ENCODE peak calls at places on chromosomes 11 and 22, in nine cellular contexts. I is psoas muscle; B is HCT116; M is lower lobe of right lung; R is A549; J is iPS DF 6.9; L is kidney; A is cardiac muscle cell; U is CD4-positive, CD25-positive, alpha-beta regulatory T cell. D is an unnamed sample.
A peak's percentile ranks its signal among the peaks of the same experiment; 100 is the strongest.

GRCh38 chr11:1531961-1532586 is 40.0 kb downstream of the DUSP8 start:
- DNase-seq in B (no peak), J (no peak), A (no peak), I (peak; percentile 78), U (no peak), M (no peak), R (no peak), L (no peak), D (peak; percentile 88)

GRCh38 chr11:102139081-102139498 is 28.8 kb downstream of the YAP1 start:
- DNase-seq in I (no peak), M (no peak), L (no peak), A (peak; percentile 69), R (no peak), J (no peak), U (no peak), B (no peak), D (no peak)

GRCh38 chr11:66950113-66950535 is 8.1 kb downstream of the PC start:
- DNase-seq in U (peak; percentile 8), B (peak; percentile 90), J (no peak), I (peak; percentile 54), M (no peak), R (peak; percentile 97), A (no peak), L (peak; percentile 84), D (peak; percentile 46)

GRCh38 chr22:36088292-36088691 is 59.7 kb upstream of the RBFOX2 start:
- DNase-seq in M (peak; percentile 8), R (no peak), L (no peak), B (no peak), I (no peak), U (no peak), J (no peak), A (no peak), D (no peak)

GRCh38 chr22:45429424-45429823 is 15.9 kb downstream of the RIBC2 start:
- DNase-seq in I (no peak), J (no peak), B (no peak), R (no peak), M (peak; percentile 42), U (no peak), A (no peak), L (peak; percentile 57), D (no peak)

GRCh38 chr11:76629133-76629852 is 41.3 kb downstream of the LRRC32 start:
- DNase-seq in R (no peak), U (peak; percentile 90), I (peak; percentile 34), J (no peak), M (peak; percentile 65), L (peak; percentile 81), B (no peak), A (no peak), D (peak; percentile 68)

GRCh38 chr11:86035920-86036319 is 33.0 kb downstream of the PICALM start:
- DNase-seq in I (no peak), L (no peak), R (no peak), J (no peak), M (no peak), U (no peak), A (no peak), B (no peak), D (no peak)

GRCh38 chr11:6258141-6258540 is 1.5 kb upstream of the CCKBR start:
- DNase-seq in A (no peak), U (no peak), M (no peak), B (no peak), J (no peak), L (no peak), R (no peak), I (no peak), D (no peak)

GRCh38 chr22:44419429-44419828 is 78.6 kb downstream of the RTL6 start:
- DNase-seq in L (no peak), R (no peak), I (no peak), J (no peak), B (no peak), A (no peak), M (no peak), U (no peak), D (no peak)

GRCh38 chr11:134562941-134563471 is 151.0 kb upstream of the B3GAT1 start:
- DNase-seq in A (no peak), U (no peak), R (no peak), M (no peak), J (no peak), I (no peak), L (no peak), B (no peak), D (no peak)

GRCh38 chr22:49966716-49967332 is 6.3 kb downstream of the PIM3 start:
- DNase-seq in J (no peak), I (peak; percentile 71), M (peak; percentile 87), A (peak; percentile 61), U (no peak), B (no peak), L (peak; percentile 89), R (no peak), D (peak; percentile 72)

GRCh38 chr22:30205281-30206115 is 41.1 kb downstream of the LIF start:
- DNase-seq in U (no peak), I (peak; percentile 76), J (no peak), M (no peak), B (no peak), R (peak; percentile 99), A (no peak), L (peak; percentile 73), D (peak; percentile 77)

GRCh38 chr11:65381721-65382035 is 768 bp downstream of the SLC25A45 start:
- DNase-seq in L (no peak), I (peak; percentile 45), U (peak; percentile 62), R (no peak), A (no peak), M (peak; percentile 68), J (no peak), B (peak; percentile 65), D (no peak)

GRCh38 chr22:46569848-46570695 is 32.7 kb upstream of the CELSR1 start:
- DNase-seq in I (no peak), R (no peak), J (no peak), U (no peak), B (no peak), L (peak; percentile 59), M (peak; percentile 37), A (no peak), D (peak; percentile 29)

GRCh38 chr11:35040221-35040942 is 98.6 kb upstream of the CD44 start:
- DNase-seq in L (no peak), A (no peak), U (peak; percentile 91), R (peak; percentile 57), M (no peak), J (no peak), B (no peak), I (no peak), D (no peak)
- H3K4me1 ChIP-seq in L (no peaks in the 10 kb centered on the region), A (peaks cover 33% of the 10 kb centered on the region), U (peaks cover 60% of the 10 kb centered on the region), R (peaks cover 22% of the 10 kb centered on the region), M (peaks cover 34% of the 10 kb centered on the region), J (no peaks in the 10 kb centered on the region), B (peaks cover 40% of the 10 kb centered on the region), I (peaks cover 42% of the 10 kb centered on the region), D (no peaks in the 10 kb centered on the region)

GRCh38 chr11:70633610-70634009 is 235.3 kb downstream of the CTTN start:
- DNase-seq in U (no peak), M (no peak), A (no peak), R (no peak), I (no peak), B (no peak), J (no peak), L (no peak), D (no peak)

GRCh38 chr11:70631624-70632047 is 233.3 kb downstream of the CTTN start:
- DNase-seq in L (no peak), J (no peak), R (no peak), I (no peak), A (no peak), M (no peak), B (no peak), U (no peak), D (no peak)

GRCh38 chr11:70628881-70629844 is 230.8 kb downstream of the CTTN start:
- DNase-seq in U (no peak), J (no peak), B (no peak), M (peak; percentile 77), L (no peak), I (peak; percentile 31), R (no peak), A (no peak), D (peak; percentile 33)

GRCh38 chr11:70630068-70630467 is 231.7 kb downstream of the CTTN start:
- DNase-seq in M (no peak), L (no peak), I (no peak), U (no peak), R (no peak), B (no peak), J (no peak), A (no peak), D (no peak)

DNA sequence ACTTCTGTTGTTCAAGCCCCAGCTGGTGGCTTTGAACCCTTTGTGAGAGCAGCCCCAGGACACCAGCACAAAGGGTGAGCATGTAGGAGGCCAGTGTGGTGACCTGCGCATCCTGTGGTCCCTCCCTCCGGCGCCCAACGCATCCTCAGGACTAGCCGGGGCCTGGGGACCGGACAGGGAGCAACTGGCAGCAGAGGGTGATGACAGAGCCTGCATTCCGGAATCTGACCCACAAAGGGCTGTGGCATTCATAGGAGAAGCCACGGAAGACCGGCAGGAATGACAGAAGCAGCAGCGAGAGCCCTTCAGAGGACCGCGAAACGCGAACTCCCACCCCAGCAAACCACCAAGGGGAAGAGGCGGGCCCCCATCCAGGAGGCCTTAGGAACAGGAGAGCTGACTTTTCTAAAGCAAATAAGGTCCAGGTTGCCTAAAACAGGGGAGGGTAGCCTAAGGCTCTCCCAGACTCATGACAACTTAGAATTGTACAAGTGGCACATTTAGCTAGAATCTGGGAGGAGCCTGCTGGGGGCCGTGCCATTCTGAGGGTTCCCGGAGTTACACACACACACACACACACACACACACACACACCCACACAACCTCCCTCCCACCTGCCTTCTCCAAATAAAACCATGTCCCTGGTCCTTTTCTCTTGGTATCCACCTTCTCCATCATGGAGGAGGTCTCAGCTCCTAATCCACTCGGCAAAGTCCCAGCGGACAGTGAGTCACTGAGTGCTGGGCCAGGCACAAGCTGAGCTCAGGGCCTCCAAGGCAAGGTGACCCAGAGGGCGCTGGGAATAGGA is 232.7 kb downstream of the CTTN start:
- DNase-seq in A (no peak), R (no peak), L (no peak), U (no peak), I (no peak), J (no peak), M (no peak), B (no peak), D (no peak)
- H3K27ac ChIP-seq in A (no peak overlapping the region), R (no peak overlapping the region), L (no peak overlapping the region), U (no peak overlapping the region), I (no peak overlapping the region), J (no peak overlapping the region), M (no peak overlapping the region), B (no peak overlapping the region), D (no peak overlapping the region)

DNA sequence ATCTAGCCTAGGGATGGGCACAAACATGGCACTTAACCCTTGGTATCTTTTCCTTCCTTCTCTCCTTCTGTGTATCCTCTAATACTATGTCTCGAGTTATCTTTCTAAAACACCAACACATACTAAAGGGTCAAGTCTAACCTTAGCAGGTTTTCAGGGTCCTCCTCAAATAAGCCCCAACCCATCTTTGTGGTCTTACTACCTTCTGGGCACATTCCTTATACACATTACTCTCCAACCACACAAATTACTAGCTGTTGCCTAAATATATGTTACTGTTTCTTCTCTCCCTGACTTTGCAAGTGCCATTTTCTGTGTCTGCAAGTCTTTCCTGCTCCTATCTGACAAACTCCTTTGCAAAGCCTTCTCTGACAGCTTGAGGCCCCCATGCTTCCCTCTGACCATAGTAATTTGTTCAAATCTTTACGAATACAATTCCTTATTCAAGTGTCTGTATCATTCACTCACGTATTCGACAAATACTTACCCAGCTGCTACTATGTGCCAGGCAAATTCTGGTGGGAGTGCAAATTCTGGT is 15.8 kb upstream of the NUP160 start:
- DNase-seq in I (no peak), L (no peak), R (no peak), A (no peak), M (no peak), U (no peak), J (no peak), B (no peak), D (no peak)
- H3K4me1 ChIP-seq in I (no peaks in the 10 kb centered on the region), L (no peaks in the 10 kb centered on the region), R (peaks cover 57% of the 10 kb centered on the region), A (no peaks in the 10 kb centered on the region), M (peaks cover 31% of the 10 kb centered on the region), U (peaks cover 13% of the 10 kb centered on the region), J (no peaks in the 10 kb centered on the region), B (peaks cover 4% of the 10 kb centered on the region), D (no peaks in the 10 kb centered on the region)

GRCh38 chr22:24190566-24191208 is 9.4 kb downstream of the SUSD2 start:
- DNase-seq in J (no peak), A (no peak), M (no peak), B (no peak), I (peak; percentile 14), U (no peak), L (peak; percentile 51), R (no peak), D (no peak)
- H3K27ac ChIP-seq in J (no peak overlapping the region), A (no peak overlapping the region), M (peak overlapping the region; percentile 65), B (peak overlapping the region; percentile 74), I (no peak overlapping the region), U (no peak overlapping the region), L (no peak overlapping the region), R (peak overlapping the region; percentile 93), D (no peak overlapping the region)

D was measured in right cardiac atrium.